ENCODE peak calls at places on chromosome 2, in seven cellular contexts. O is WERI-Rb-1, F is HS-27A, L is GM12892, U is NCI-H1105, V is MCF 10A, B is A549. M is an unnamed sample.

GRCh38 chr2:173414823-173415322 is 60.2 kb downstream of the CDCA7 start:
- DNase-seq in B (peak), U (no peak), L (no peak), V (peak), O (no peak), F (no peak), M (no peak)

GRCh38 chr2:191691016-191691725 is 13.2 kb downstream of the NABP1 start:
- DNase-seq in B (peak), U (no peak), F (peak), L (no peak), O (peak), V (peak), M (no peak)

GRCh38 chr2:70988151-70988550 is 6.5 kb downstream of the TEX261 start:
- DNase-seq in U (no peak), V (no peak), O (no peak), B (no peak), L (no peak), F (no peak), M (no peak)

GRCh38 chr2:173990970-173991819 is 26.0 kb upstream of the SP3 start:
- DNase-seq in O (no peak), F (no peak), B (no peak), L (no peak), V (peak), U (peak), M (no peak)

GRCh38 chr2:96214554-96214953 is 5.9 kb upstream of the STARD7 start:
- DNase-seq in V (no peak), B (no peak), O (no peak), U (no peak), L (no peak), F (no peak), M (no peak)

GRCh38 chr2:106205488-106205887 is 11.4 kb upstream of the UXS1 start:
- DNase-seq in L (no peak), B (no peak), O (no peak), F (no peak), U (no peak), V (no peak), M (no peak)

GRCh38 chr2:217138284-217138683 is 278.4 kb upstream of the TNP1 start:
- DNase-seq in O (no peak), L (no peak), F (no peak), V (no peak), B (no peak), U (no peak), M (no peak)

GRCh38 chr2:195658541-195658890 is 1.5 kb downstream of the SLC39A10 start:
- DNase-seq in U (no peak), B (peak), V (peak), F (peak), O (no peak), L (no peak), M (no peak)

GRCh38 chr2:189252991-189253680 is 73.6 kb upstream of the COL5A2 start:
- DNase-seq in V (no peak), B (peak), U (no peak), O (no peak), F (no peak), L (no peak), M (no peak)

GRCh38 chr2:145006957-145007672 is 487.2 kb upstream of the ZEB2 start:
- DNase-seq in O (no peak), B (peak), L (no peak), U (no peak), V (peak), F (peak), M (no peak)

GRCh38 chr2:179613701-179614100 is 247.7 kb downstream of the ZNF385B start:
- DNase-seq in O (no peak), F (peak), L (no peak), V (peak), U (no peak), B (no peak), M (no peak)

GRCh38 chr2:196293751-196294486 is 122.5 kb upstream of the STK17B start:
- DNase-seq in O (no peak), V (peak), L (no peak), F (no peak), B (peak), U (no peak), M (no peak)

GRCh38 chr2:38074047-38074774 is 1.7 kb downstream of the CYP1B1 start:
- DNase-seq in O (no peak), U (no peak), V (no peak), L (no peak), B (peak), F (no peak), M (no peak)

GRCh38 chr2:25381502-25381901 is 39.8 kb upstream of the DNMT3A start:
- DNase-seq in V (no peak), L (no peak), O (peak), B (no peak), F (no peak), U (no peak), M (no peak)

GRCh38 chr2:183723278-183723677 is 599.0 kb downstream of the NUP35 start:
- DNase-seq in V (no peak), B (no peak), L (no peak), U (no peak), O (no peak), F (no peak), M (no peak)

GRCh38 chr2:26838121-26838906 is 9.6 kb upstream of the DPYSL5 start:
- DNase-seq in U (no peak), O (no peak), B (no peak), V (peak), L (no peak), F (no peak), M (no peak)

GRCh38 chr2:199457147-199458016 is at the start of gene SATB2:
- DNase-seq in F (no peak), V (peak), L (no peak), U (peak), O (peak), B (peak), M (no peak)

GRCh38 chr2:181829230-181829629 is 62.3 kb upstream of the ITPRID2 start:
- DNase-seq in V (no peak), L (no peak), O (no peak), U (no peak), F (no peak), B (no peak), M (no peak)

GRCh38 chr2:9984217-9984739 is 32.8 kb downstream of the GRHL1 start:
- DNase-seq in V (peak), L (peak), U (no peak), B (peak), F (no peak), O (no peak), M (no peak)

GRCh38 chr2:62527478-62528210 is 21.6 kb upstream of the TMEM17 start:
- DNase-seq in B (no peak), F (no peak), L (no peak), V (no peak), O (no peak), U (peak), M (peak)

GRCh38 chr2:173654896-173655265 is 300.2 kb downstream of the CDCA7 start:
- DNase-seq in B (no peak), O (no peak), U (no peak), L (no peak), F (no peak), V (no peak), M (no peak)

GRCh38 chr2:23021311-23022120 is 363.5 kb upstream of the KLHL29 start:
- DNase-seq in B (no peak), U (no peak), L (no peak), F (no peak), O (no peak), V (no peak), M (no peak)

GRCh38 chr2:28779020-28779419 is 27.4 kb downstream of the PPP1CB start:
- DNase-seq in F (no peak), L (no peak), B (no peak), V (no peak), O (no peak), U (no peak), M (no peak)

GRCh38 chr2:95333888-95334338 is 36.8 kb downstream of the KCNIP3 start:
- DNase-seq in B (no peak), F (peak), V (peak), L (no peak), U (no peak), O (no peak), M (no peak)

GRCh38 chr2:55837073-55837472 is 86.5 kb downstream of the EFEMP1 start:
- DNase-seq in V (no peak), F (no peak), L (no peak), O (no peak), U (no peak), B (no peak), M (no peak)